ENCODE peak calls at places on chromosomes 4 and X, in eight cellular contexts. T is stomach, S is neuronal stem cell, R is astrocyte of the cerebellum, Q is adipocyte, H is AG04450, G is GM06990, M is heart right ventricle. P is an unnamed sample.

GRCh38 chr4:102438396-102438795 is 62.8 kb upstream of the NFKB1 start:
- DNase-seq in T (no peak), G (no peak), S (no peak), R (no peak), M (no peak), H (no peak), Q (peak), P (no peak)

GRCh38 chr4:20026456-20026855 is 225.2 kb upstream of the SLIT2 start:
- DNase-seq in R (peak), M (no peak), T (no peak), Q (peak), H (no peak), S (no peak), G (no peak), P (no peak)

GRCh38 chr4:164894725-164895124 is 17.7 kb downstream of the APELA start:
- DNase-seq in T (no peak), Q (no peak), R (no peak), M (no peak), H (no peak), G (peak), S (no peak), P (no peak)

GRCh38 chr4:120770897-120771296 is 151.6 kb downstream of the PRDM5 start:
- DNase-seq in H (no peak), G (no peak), S (no peak), T (no peak), R (no peak), M (no peak), Q (no peak), P (no peak)

GRCh38 chr4:174255790-174256189 is 27.7 kb downstream of the FBXO8 start:
- DNase-seq in Q (peak), M (no peak), G (no peak), H (peak), T (no peak), R (peak), S (no peak), P (no peak)

GRCh38 chr4:185318679-185319078 is 77.0 kb downstream of the LRP2BP start:
- DNase-seq in M (no peak), T (no peak), Q (no peak), R (no peak), H (no peak), S (no peak), G (no peak), P (no peak)

GRCh38 chr4:3346146-3346545 is 53.3 kb downstream of the RGS12 start:
- DNase-seq in H (peak), S (peak), R (peak), Q (peak), G (no peak), T (peak), M (no peak), P (peak)

GRCh38 chr4:152172146-152172545 is 363.7 kb downstream of the FBXW7 start:
- DNase-seq in M (no peak), T (no peak), S (no peak), R (no peak), Q (no peak), H (no peak), G (no peak), P (no peak)

GRCh38 chrX:43882294-43882681 is at the start of gene MAOB:
- DNase-seq in S (peak), H (no peak), T (peak), M (peak), G (no peak), R (no peak), Q (no peak), P (no peak)

GRCh38 chr4:139576219-139576618 is 20.2 kb upstream of the SETD7 start:
- DNase-seq in S (no peak), G (no peak), R (no peak), Q (no peak), T (no peak), M (no peak), H (no peak), P (no peak)

GRCh38 chr4:74794341-74794801 is at the start of gene BTC:
- DNase-seq in H (no peak), G (peak), R (no peak), M (peak), T (peak), S (peak), Q (peak), P (no peak)

GRCh38 chrX:11239230-11239629 is 54.0 kb upstream of the AMELX start:
- DNase-seq in Q (peak), H (no peak), G (no peak), M (no peak), S (no peak), R (no peak), T (no peak), P (no peak)

DNA sequence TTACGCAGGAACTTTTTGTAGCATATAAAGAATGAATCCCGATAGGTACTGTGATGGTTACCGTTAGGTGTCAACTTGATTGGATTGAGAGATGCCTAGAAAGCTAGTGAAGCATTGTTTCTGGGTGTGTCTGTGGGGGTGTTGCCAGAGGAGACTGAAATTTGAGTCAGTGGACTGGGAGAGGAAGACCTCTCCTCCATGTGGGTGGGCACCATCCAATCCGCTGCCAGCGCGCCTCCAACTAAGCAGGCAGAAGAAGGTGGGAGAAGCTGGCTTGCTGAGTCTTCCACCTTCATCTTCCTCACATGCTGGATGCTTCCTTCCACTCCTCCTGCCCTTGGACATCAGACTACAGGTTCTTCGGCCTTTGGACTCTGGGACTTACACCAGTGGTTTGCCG is 40.1 kb downstream of the WFS1 start:
- DNase-seq in Q (no peak), H (no peak), S (no peak), G (no peak), T (no peak), R (no peak), M (no peak), P (no peak)
- H3K4me3 ChIP-seq in Q (no peak), H (no peak), S (peak), G (no peak), T (peak), R (peak), M (peak), P (peak)

DNA sequence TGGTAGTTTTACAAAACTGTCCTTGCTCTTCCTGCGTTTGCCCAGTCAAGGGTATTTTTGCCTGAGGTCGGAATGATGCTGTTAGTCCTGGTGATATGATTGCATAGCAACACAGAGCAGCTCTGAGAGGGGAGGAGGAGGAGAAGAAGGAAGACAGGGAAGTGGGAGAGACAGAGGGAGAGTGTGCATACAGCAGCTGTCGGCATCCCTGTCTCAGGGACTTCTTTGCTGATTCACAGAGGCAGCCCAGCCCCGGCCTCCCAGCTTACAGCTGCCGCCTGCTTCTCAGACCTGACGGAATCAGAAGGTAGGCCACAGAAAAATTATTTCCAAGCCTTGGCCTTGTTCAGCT is 230 bp downstream of the DRP2 start:
- DNase-seq in S (no peak), H (no peak), Q (peak), T (no peak), R (no peak), G (no peak), M (no peak), P (no peak)
- H3K4me3 ChIP-seq in S (no peak), H (peak), Q (no peak), T (no peak), R (peak), G (no peak), M (no peak), P (peak)

DNA sequence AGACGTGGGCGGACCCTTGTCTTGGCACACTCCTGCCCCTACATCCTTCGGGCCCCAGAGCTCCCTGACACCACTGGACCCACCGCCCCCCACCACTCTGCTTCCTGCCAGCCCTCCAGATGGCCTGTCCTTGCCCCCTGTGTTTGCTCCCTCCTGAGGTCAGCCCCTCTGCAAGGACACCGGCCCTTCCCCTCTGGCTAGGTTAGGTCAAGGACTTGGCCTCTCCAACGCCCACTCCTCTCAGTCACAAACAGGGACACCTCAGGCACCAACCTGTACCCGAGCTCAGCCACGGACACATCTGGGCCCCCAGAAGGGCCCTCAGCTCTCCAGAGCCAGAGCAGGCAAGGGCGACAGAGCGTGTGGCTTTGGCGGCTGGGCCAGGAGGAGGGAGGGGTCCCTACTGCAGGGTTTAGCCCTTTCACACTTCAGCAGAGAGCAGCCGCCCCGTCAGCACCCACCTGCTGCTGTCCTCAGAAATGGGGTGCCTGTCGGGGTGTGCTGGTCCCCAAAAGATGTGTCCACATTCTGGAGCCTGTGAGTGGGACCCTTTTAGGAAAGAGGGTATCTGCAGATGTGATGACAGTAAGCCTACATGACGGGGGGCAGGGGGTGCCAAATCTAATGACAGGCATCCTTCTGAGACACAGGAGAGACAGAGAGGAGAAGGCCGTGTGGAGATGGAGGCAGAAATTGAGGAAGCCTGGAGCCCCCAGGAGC is 23.5 kb upstream of the DUSP9 start:
- DNase-seq in M (no peak), S (no peak), G (no peak), T (no peak), H (no peak), Q (no peak), R (no peak), P (no peak)
- H3K4me3 ChIP-seq in M (no peak), S (no peak), G (no peak), T (no peak), H (no peak), Q (no peak), R (no peak), P (no peak)

GRCh38 chrX:133097031-133097430 is at the start of gene USP26:
- DNase-seq in H (no peak), G (no peak), M (no peak), T (no peak), S (no peak), Q (no peak), R (no peak), P (no peak)
- H3K4me3 ChIP-seq in H (no peak), G (no peak), M (no peak), T (no peak), S (no peak), Q (no peak), R (no peak), P (no peak)

GRCh38 chr4:38529189-38530115 is 134.5 kb upstream of the KLF3 start:
- DNase-seq in R (no peak), H (no peak), Q (no peak), G (peak), S (no peak), T (peak), M (no peak), P (no peak)
- H3K4me3 ChIP-seq in R (no peak), H (no peak), Q (no peak), G (no peak), S (no peak), T (no peak), M (no peak), P (no peak)

P was measured in vagina.